ENCODE peak calls at places on chromosomes 13 and 19, in seven cellular contexts. O is ascending aorta; X is osteoblast; Q is CD8-positive, alpha-beta T cell; N is thoracic aorta; U is neural progenitor cell; P is heart right ventricle. Y is an unnamed sample. For H3K9me3, the result is how much of the 10 kb centered on the place peaks cover.

GRCh38 chr19:18304496-18305312 is 18.2 kb downstream of the LSM4 start:
- DNase-seq in O (peak), X (peak), Q (peak), N (peak), U (peak), P (peak), Y (peak)

GRCh38 chr13:112583592-112584277 is 4.2 kb downstream of the TUBGCP3 start:
- DNase-seq in O (no peak), X (no peak), Q (no peak), N (no peak), U (no peak), P (peak), Y (no peak)

GRCh38 chr13:87736849-87737400 is 65.8 kb downstream of the SLITRK5 start:
- DNase-seq in O (no peak), X (no peak), Q (no peak), N (no peak), U (no peak), P (no peak), Y (no peak)

GRCh38 chr13:50389726-50390125 is 374.5 kb downstream of the KCNRG start:
- DNase-seq in O (no peak), X (no peak), Q (no peak), N (no peak), U (no peak), P (no peak), Y (no peak)

GRCh38 chr13:43405457-43405856 is 381.3 kb downstream of the ENOX1 start:
- DNase-seq in O (no peak), X (peak), Q (no peak), N (no peak), U (no peak), P (no peak), Y (no peak)

GRCh38 chr19:52214241-52214640 is 24.4 kb downstream of the PPP2R1A start:
- DNase-seq in O (no peak), X (no peak), Q (no peak), N (no peak), U (no peak), P (no peak), Y (no peak)

GRCh38 chr13:44350775-44351504 is 22.7 kb upstream of the SERP2 start:
- DNase-seq in O (no peak), X (no peak), Q (no peak), N (no peak), U (no peak), P (no peak), Y (no peak)

GRCh38 chr13:33015791-33016323 is 366 bp upstream of the KL start:
- DNase-seq in O (no peak), X (no peak), Q (no peak), N (no peak), U (peak), P (peak), Y (peak)

GRCh38 chr19:6476155-6476895 is 5.3 kb downstream of the DENND1C start:
- DNase-seq in O (no peak), X (peak), Q (peak), N (no peak), U (peak), P (no peak), Y (peak)

GRCh38 chr19:15265849-15266248 is 33.6 kb upstream of the EPHX3 start:
- DNase-seq in O (peak), X (peak), Q (no peak), N (peak), U (no peak), P (peak), Y (peak)

GRCh38 chr19:51064534-51065220 is at the start of gene KLK13:
- DNase-seq in O (no peak), X (peak), Q (no peak), N (no peak), U (peak), P (peak), Y (peak)

GRCh38 chr19:58395979-58396627 is 647 bp downstream of the RNF225 start:
- DNase-seq in O (no peak), X (peak), Q (no peak), N (no peak), U (peak), P (no peak), Y (peak)

GRCh38 chr19:56094449-56094848 is 26.6 kb downstream of the ZNF787 start:
- DNase-seq in O (no peak), X (peak), Q (no peak), N (no peak), U (no peak), P (no peak), Y (no peak)
- H3K9me3 ChIP-seq in O (under half), X (under half), Q (under half), N (under half), U (under half), P (under half), Y (under half)

DNA sequence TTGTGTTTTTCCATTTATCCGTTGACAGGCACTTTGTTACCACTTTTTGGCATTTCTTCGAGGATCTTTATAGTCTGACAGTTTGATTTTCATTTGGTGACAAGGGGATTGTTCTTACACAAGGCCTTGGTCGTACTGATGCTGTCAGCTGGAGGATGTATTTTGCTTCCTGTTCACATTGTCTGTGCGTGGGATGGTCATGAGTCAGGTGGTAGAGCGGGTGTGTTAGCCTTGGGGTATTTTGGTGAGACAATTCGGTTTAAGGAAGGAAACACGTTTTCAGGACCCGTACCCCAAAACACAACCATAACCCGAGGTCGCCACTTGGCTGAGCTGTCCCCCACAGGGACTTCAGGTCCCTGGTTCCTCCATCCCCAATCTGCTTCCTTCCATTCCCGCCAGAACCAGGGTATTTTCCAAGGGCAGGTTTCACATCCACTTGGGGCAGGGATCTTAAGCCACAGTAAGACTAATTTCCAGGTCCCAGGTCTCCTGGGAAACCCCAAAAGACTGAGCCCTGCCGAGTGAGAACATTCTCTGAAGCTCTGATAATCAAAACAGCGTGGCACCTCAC is 15.0 kb downstream of the MYO9B start:
- DNase-seq in O (no peak), X (peak), Q (no peak), N (no peak), U (no peak), P (no peak), Y (no peak)
- TF ChIP-seq CTCF in O (no peak), X (no peak), Q (no peak), N (no peak), U (no peak), P (no peak), Y (no peak)

GRCh38 chr19:27689734-27690241 is 1523.2 kb downstream of the UQCRFS1 start:
- DNase-seq in O (no peak), X (no peak), Q (no peak), N (no peak), U (no peak), P (no peak), Y (no peak)
- H3K9me3 ChIP-seq in O (under half), X (under half), Q (under half), N (under half), U (under half), P (under half), Y (under half)

GRCh38 chr19:1109032-1109541 is 5.3 kb downstream of the GPX4 start:
- DNase-seq in O (no peak), X (no peak), Q (no peak), N (no peak), U (no peak), P (no peak), Y (no peak)

GRCh38 chr19:1107655-1108261 is 4.0 kb downstream of the GPX4 start:
- DNase-seq in O (no peak), X (no peak), Q (no peak), N (no peak), U (no peak), P (no peak), Y (no peak)

GRCh38 chr19:1109697-1110671 is 6.2 kb downstream of the GPX4 start:
- DNase-seq in O (no peak), X (no peak), Q (no peak), N (no peak), U (no peak), P (no peak), Y (no peak)

GRCh38 chr19:1106841-1107654 is 3.3 kb downstream of the GPX4 start:
- DNase-seq in O (no peak), X (no peak), Q (no peak), N (no peak), U (no peak), P (no peak), Y (peak)

GRCh38 chr19:1108291-1109031 is 4.7 kb downstream of the GPX4 start:
- DNase-seq in O (no peak), X (no peak), Q (no peak), N (no peak), U (no peak), P (no peak), Y (no peak)
- TF ChIP-seq CTCF in O (no peak), X (no peak), Q (no peak), N (no peak), U (no peak), P (no peak), Y (no peak)

Y was measured in cardiac muscle cell.